ENCODE peak calls at places on chromosomes 7 and 10, in ten cellular contexts. W, L, K, M, N, T, I, X, F and S are unnamed samples.

GRCh38 chr7:98640375-98640774 is 23.3 kb downstream of the NPTX2 start:
- DNase-seq in M (no peak), W (no peak), K (no peak), L (no peak), F (no peak), N (no peak), I (no peak), X (no peak), T (peak; percentile 73), S (no peak)

GRCh38 chr7:40199076-40199802 is 64.4 kb downstream of the SUGCT start:
- DNase-seq in N (no peak), X (peak; percentile 50), F (peak; percentile 34), I (no peak), W (peak; percentile 81), L (no peak), K (peak; percentile 54), M (no peak), T (no peak), S (no peak)

GRCh38 chr7:105336009-105336408 is 52.7 kb downstream of the SRPK2 start:
- DNase-seq in M (no peak), X (no peak), L (no peak), W (peak; percentile 37), T (no peak), N (no peak), I (peak; percentile 31), F (no peak), K (no peak), S (no peak)

GRCh38 chr7:11533229-11533820 is 298.7 kb downstream of the THSD7A start:
- DNase-seq in F (no peak), K (no peak), L (no peak), I (no peak), T (no peak), M (no peak), X (peak; percentile 31), W (no peak), N (no peak), S (no peak)

GRCh38 chr10:4663162-4663992 is 162.6 kb upstream of the AKR1E2 start:
- DNase-seq in X (peak; percentile 98), I (no peak), T (peak; percentile 66), M (no peak), F (peak; percentile 99), N (peak; percentile 52), K (peak; percentile 75), L (peak; percentile 28), W (peak; percentile 99), S (peak; percentile 84)

GRCh38 chr7:29851487-29851886 is 45.2 kb downstream of the WIPF3 start:
- DNase-seq in L (no peak), W (no peak), K (no peak), F (no peak), M (no peak), T (no peak), N (peak; percentile 73), I (no peak), X (no peak), S (no peak)

GRCh38 chr7:50491943-50492342 is 41.8 kb upstream of the FIGNL1 start:
- DNase-seq in W (no peak), T (peak; percentile 34), F (no peak), N (no peak), M (no peak), I (no peak), X (no peak), K (no peak), L (no peak), S (no peak)

GRCh38 chr7:28296571-28297483 is 115.5 kb upstream of the CREB5 start:
- DNase-seq in M (peak; percentile 63), X (no peak), W (peak; percentile 47), N (no peak), I (peak; percentile 58), T (peak; percentile 47), L (no peak), K (no peak), F (peak; percentile 18), S (no peak)

GRCh38 chr10:131211965-131212619 is 99.4 kb downstream of the TCERG1L start:
- DNase-seq in K (no peak), T (no peak), X (no peak), L (no peak), M (no peak), F (no peak), W (no peak), I (no peak), N (no peak), S (no peak)

GRCh38 chr7:135925205-135925604 is 52.0 kb downstream of the MTPN start:
- DNase-seq in T (no peak), N (no peak), F (peak; percentile 40), K (no peak), I (no peak), M (no peak), W (no peak), X (no peak), L (no peak), S (no peak)

GRCh38 chr10:33341638-33342037 is 7.2 kb upstream of the NRP1 start:
- DNase-seq in T (no peak), M (no peak), W (peak; percentile 66), X (no peak), I (no peak), K (no peak), F (peak; percentile 43), L (no peak), N (no peak), S (no peak)

GRCh38 chr7:105982388-105982787 is 19.3 kb downstream of the CDHR3 start:
- DNase-seq in W (no peak), X (no peak), I (no peak), M (no peak), L (no peak), F (no peak), T (no peak), K (no peak), N (no peak), S (no peak)